ENCODE peak calls at places on chromosomes 4 and X, in five cellular contexts. L, S, V, G and B are unnamed samples.

GRCh38 chr4:109751852-109752251 is 22.0 kb upstream of the PLA2G12A start:
- DNase-seq in S (no peak), L (no peak), V (no peak), G (no peak), B (no peak)

GRCh38 chr4:20764353-20764752 is 64.1 kb downstream of the PACRGL start:
- DNase-seq in V (no peak), S (peak), L (no peak), G (no peak), B (no peak)

GRCh38 chrX:526295-527224 is 104.0 kb upstream of the SHOX start:
- DNase-seq in L (no peak), S (peak), G (no peak), V (no peak), B (peak)

GRCh38 chr4:89712141-89712540 is 124.8 kb downstream of the SNCA start:
- DNase-seq in L (no peak), G (peak), V (no peak), S (no peak), B (no peak)

GRCh38 chr4:177484613-177485021 is 42.4 kb upstream of the AGA start:
- DNase-seq in L (no peak), V (no peak), G (no peak), S (peak), B (no peak)

GRCh38 chr4:73315091-73315490 is 56.5 kb upstream of the ANKRD17 start:
- DNase-seq in S (peak), V (no peak), L (no peak), G (no peak), B (no peak)

GRCh38 chr4:119029847-119030535 is 105.6 kb upstream of the MYOZ2 start:
- DNase-seq in G (no peak), S (no peak), L (no peak), V (no peak), B (no peak)

GRCh38 chr4:86657910-86658309 is 63.8 kb downstream of the PTPN13 start:
- DNase-seq in V (peak), L (no peak), G (no peak), S (no peak), B (no peak)

GRCh38 chr4:684611-685010 is 4.3 kb downstream of the SLC49A3 start:
- DNase-seq in G (peak), L (no peak), S (no peak), V (no peak), B (no peak)

GRCh38 chr4:183264614-183265013 is 55.5 kb downstream of the CLDN22 start:
- DNase-seq in S (no peak), V (no peak), L (no peak), G (no peak), B (no peak)

GRCh38 chrX:39675619-39676018 is 422.1 kb downstream of the BCOR start:
- DNase-seq in G (no peak), L (no peak), V (no peak), S (no peak), B (no peak)

GRCh38 chr4:107888237-107888636 is 43.1 kb upstream of the CYP2U1 start:
- DNase-seq in S (no peak), V (no peak), L (peak), G (no peak), B (no peak)

GRCh38 chr4:161097821-161098220 is 1066.0 kb downstream of the FSTL5 start:
- DNase-seq in L (no peak), G (no peak), S (no peak), V (no peak), B (no peak)

GRCh38 chr4:185987976-185988627 is 80.9 kb upstream of the TLR3 start:
- DNase-seq in L (no peak), S (no peak), V (no peak), G (no peak), B (no peak)

GRCh38 chr4:73776363-73776762 is 36.0 kb downstream of the CXCL8 start:
- DNase-seq in V (no peak), L (no peak), S (peak), G (no peak), B (peak)

GRCh38 chrX:2451456-2452316 is 49.1 kb downstream of the DHRSX start:
- DNase-seq in V (no peak), S (no peak), G (no peak), L (no peak), B (no peak)

GRCh38 chr4:76989391-76990061 is 40.0 kb downstream of the SEPTIN11 start:
- DNase-seq in L (no peak), V (no peak), S (no peak), G (no peak), B (no peak)

GRCh38 chrX:49308604-49309269 is 5.3 kb downstream of the GAGE10 start:
- DNase-seq in S (no peak), L (no peak), V (no peak), G (no peak), B (no peak)

GRCh38 chr4:24763631-24764302 is 31.6 kb upstream of the SOD3 start:
- DNase-seq in V (no peak), S (peak), L (no peak), G (no peak), B (peak)

GRCh38 chr4:119046263-119046662 is 89.4 kb upstream of the MYOZ2 start:
- DNase-seq in L (no peak), G (no peak), S (no peak), V (peak), B (no peak)

GRCh38 chr4:61204353-61204752 is 4.2 kb downstream of the ADGRL3 start:
- DNase-seq in G (no peak), L (no peak), S (peak), V (no peak), B (peak)

GRCh38 chr4:115325836-115326235 is 212.4 kb upstream of the NDST4 start:
- DNase-seq in G (no peak), S (no peak), L (no peak), V (no peak), B (no peak)

GRCh38 chr4:123478859-123479345 is 82.3 kb downstream of the SPRY1 start:
- DNase-seq in L (peak), S (peak), V (no peak), G (no peak), B (peak)

GRCh38 chrX:53184836-53185235 is 40.2 kb downstream of the KDM5C start:
- DNase-seq in G (no peak), V (no peak), S (no peak), L (no peak), B (no peak)

GRCh38 chr4:6472008-6472386 is 417 bp downstream of the PPP2R2C start:
- DNase-seq in L (no peak), S (no peak), G (no peak), V (no peak), B (no peak)

GRCh38 chrX:119488749-119489148 is 20.5 kb downstream of the SLC25A5 start:
- DNase-seq in G (peak), V (peak), S (peak), L (peak), B (peak)

GRCh38 chr4:141569141-141569540 is 67.2 kb upstream of the IL15 start:
- DNase-seq in G (no peak), V (no peak), S (peak), L (no peak), B (no peak)

GRCh38 chrX:117989512-117989911 is 127.1 kb downstream of the KLHL13 start:
- DNase-seq in L (no peak), G (no peak), V (no peak), S (no peak), B (no peak)

GRCh38 chr4:83599183-83599582 is 63.3 kb downstream of the GPAT3 start:
- DNase-seq in G (no peak), S (peak), L (peak), V (no peak), B (no peak)

GRCh38 chr4:118904418-118904817 is 15.8 kb downstream of the SYNPO2 start:
- DNase-seq in S (no peak), L (no peak), V (no peak), G (no peak), B (no peak)

GRCh38 chr4:181618038-181618618 is 625.1 kb upstream of the TENM3 start:
- DNase-seq in L (no peak), V (no peak), G (no peak), S (no peak), B (no peak)

GRCh38 chr4:27066591-27066990 is 205.9 kb downstream of the STIM2 start:
- DNase-seq in G (no peak), V (no peak), L (no peak), S (no peak), B (no peak)

GRCh38 chr4:68724426-68724825 is 54.0 kb upstream of the UGT2B15 start:
- DNase-seq in L (no peak), S (peak), V (no peak), G (no peak), B (no peak)

GRCh38 chr4:23062188-23062587 is 369.5 kb downstream of the GBA3 start:
- DNase-seq in S (no peak), L (no peak), G (no peak), V (no peak), B (no peak)
- TF ChIP-seq EZH2phosphoT487 in S (no peak), L (no peak), G (no peak), V (no peak), B (no peak)

GRCh38 chrX:23699636-23700194 is 32.4 kb downstream of the PRDX4 start:
- DNase-seq in L (no peak), G (no peak), S (no peak), V (no peak), B (peak)
- TF ChIP-seq EZH2phosphoT487 in L (no peak), G (no peak), S (no peak), V (no peak), B (no peak)

DNA sequence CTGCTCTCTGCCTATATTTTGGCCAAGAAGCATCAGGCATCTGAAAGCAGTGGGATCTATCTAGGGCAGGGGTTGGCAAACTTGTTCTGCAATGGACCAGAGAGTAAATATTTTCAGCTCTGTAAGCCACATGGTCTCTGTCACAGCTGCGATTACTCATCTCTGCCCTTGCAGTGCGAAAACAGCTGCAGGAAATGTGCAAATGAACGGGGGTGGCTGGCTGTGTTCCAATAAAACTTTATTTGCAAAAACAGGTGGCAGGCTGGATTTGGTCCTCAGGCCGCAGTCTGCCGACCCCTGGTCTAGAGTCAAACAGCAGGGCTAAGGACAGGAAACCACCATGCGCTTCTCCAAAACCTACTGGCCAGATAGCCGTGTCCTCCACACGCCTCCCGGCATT is 48.6 kb downstream of the ACOX3 start:
- DNase-seq in V (no peak), L (peak), S (peak), G (no peak), B (no peak)
- TF ChIP-seq EZH2phosphoT487 in V (no peak), L (no peak), S (no peak), G (no peak), B (no peak)

DNA sequence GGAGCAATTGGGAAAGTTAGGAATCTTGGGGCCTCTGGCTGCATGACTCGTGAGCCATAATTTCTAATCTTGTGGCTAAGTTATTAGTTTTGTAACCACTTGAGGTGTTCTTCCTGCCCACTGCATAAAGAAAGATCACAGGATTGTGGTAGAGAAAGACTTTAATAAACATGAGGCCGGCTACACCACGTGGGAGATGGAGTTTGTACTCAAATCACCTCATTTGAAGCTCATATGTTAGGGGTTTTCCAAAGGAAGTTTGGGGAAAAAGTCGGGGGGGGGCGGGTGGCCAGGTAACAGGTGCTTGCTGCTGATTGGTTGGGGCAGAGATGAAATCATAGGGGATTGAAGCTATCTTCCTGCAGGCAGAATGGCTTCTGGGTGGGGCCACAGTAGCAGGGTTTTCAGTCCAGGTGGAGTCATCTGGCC is 287.8 kb downstream of the ZNF674 start:
- DNase-seq in S (peak), G (no peak), L (no peak), V (no peak), B (no peak)
- TF ChIP-seq EZH2phosphoT487 in S (no peak), G (no peak), L (no peak), V (no peak), B (no peak)

GRCh38 chrX:74534569-74535038 is 79.8 kb downstream of the RLIM start:
- DNase-seq in G (no peak), L (no peak), V (no peak), S (no peak), B (no peak)
- TF ChIP-seq EZH2phosphoT487 in G (no peak), L (no peak), V (no peak), S (no peak), B (no peak)